ENCODE peak calls at places on chromosome 5, in seven cellular contexts. E is tibial artery, D is fibroblast of villous mesenchyme, T is lower leg skin, N is mucosa of descending colon, P is HFF-Myc, Q is fibroblast of lung. V is an unnamed sample.

GRCh38 chr5:124124711-124125229 is 612.8 kb downstream of the CSNK1G3 start:
- DNase-seq in Q (peak), N (no peak), E (no peak), D (no peak), T (no peak), P (no peak), V (no peak)

GRCh38 chr5:172006378-172007152 is at the start of gene FBXW11:
- DNase-seq in P (peak), D (peak), Q (peak), N (peak), E (peak), T (peak), V (peak)

GRCh38 chr5:1007681-1008450 is 736 bp upstream of the NKD2 start:
- DNase-seq in T (peak), D (no peak), Q (no peak), N (no peak), E (peak), P (no peak), V (no peak)

GRCh38 chr5:27191786-27192505 is 153.6 kb upstream of the CDH9 start:
- DNase-seq in D (peak), P (no peak), T (no peak), N (no peak), Q (peak), E (no peak), V (no peak)

GRCh38 chr5:132271251-132272246 is 14.1 kb downstream of the PDLIM4 start:
- DNase-seq in T (peak), Q (no peak), N (peak), D (no peak), P (no peak), E (no peak), V (no peak)

GRCh38 chr5:15555176-15555575 is 55.2 kb downstream of the FBXL7 start:
- DNase-seq in E (no peak), P (no peak), D (no peak), N (no peak), Q (no peak), T (no peak), V (no peak)

GRCh38 chr5:95857185-95857945 is 34.8 kb upstream of the GLRX start:
- DNase-seq in T (peak), P (peak), N (no peak), D (peak), Q (peak), E (peak), V (no peak)

GRCh38 chr5:32865475-32865874 is 154.4 kb downstream of the NPR3 start:
- DNase-seq in E (no peak), P (peak), D (peak), Q (peak), T (no peak), N (no peak), V (no peak)

GRCh38 chr5:170108266-170108785 is 2.6 kb downstream of the FOXI1 start:
- DNase-seq in D (no peak), P (no peak), E (no peak), Q (no peak), N (no peak), T (peak), V (no peak)

GRCh38 chr5:155408465-155408864 is 394.9 kb downstream of the KIF4B start:
- DNase-seq in Q (no peak), T (no peak), N (no peak), P (no peak), D (no peak), E (no peak), V (no peak)

GRCh38 chr5:28710360-28710759 is 1672.0 kb upstream of the CDH9 start:
- DNase-seq in E (no peak), N (no peak), D (no peak), T (no peak), P (no peak), Q (no peak), V (no peak)

GRCh38 chr5:154394328-154394727 is 51.5 kb upstream of the SAP30L start:
- DNase-seq in E (peak), D (peak), Q (no peak), P (no peak), T (no peak), N (peak), V (no peak)

GRCh38 chr5:124720589-124720988 is 25.9 kb downstream of the ZNF608 start:
- DNase-seq in P (no peak), Q (no peak), T (no peak), N (no peak), E (no peak), D (no peak), V (no peak)

GRCh38 chr5:19608434-19608833 is 379.6 kb downstream of the CDH18 start:
- DNase-seq in N (no peak), Q (peak), E (no peak), P (no peak), D (no peak), T (no peak), V (no peak)

GRCh38 chr5:39274388-39275085 is 55.2 kb upstream of the FYB1 start:
- DNase-seq in P (no peak), E (no peak), T (no peak), Q (no peak), D (no peak), N (no peak), V (no peak)

GRCh38 chr5:107502711-107503110 is 168.0 kb downstream of the EFNA5 start:
- DNase-seq in T (no peak), D (no peak), N (no peak), P (no peak), E (no peak), Q (no peak), V (no peak)

GRCh38 chr5:33316773-33317172 is 124.0 kb upstream of the TARS1 start:
- DNase-seq in Q (peak), N (no peak), T (no peak), D (peak), P (no peak), E (no peak), V (no peak)

GRCh38 chr5:670396-671270 is 22.5 kb downstream of the TPPP start:
- DNase-seq in Q (no peak), E (peak), T (peak), P (no peak), D (no peak), N (no peak), V (no peak)

GRCh38 chr5:132673939-132674630 is at the start of gene IL4:
- DNase-seq in E (peak), P (no peak), D (no peak), T (no peak), Q (no peak), N (no peak), V (no peak)

GRCh38 chr5:157827429-157827828 is 31.5 kb downstream of the CLINT1 start:
- DNase-seq in E (no peak), Q (peak), P (no peak), T (no peak), N (no peak), D (peak), V (no peak)

GRCh38 chr5:74598731-74599624 is 41.5 kb downstream of the ENC1 start:
- DNase-seq in T (no peak), Q (peak), D (no peak), E (no peak), P (no peak), N (no peak), V (no peak)

GRCh38 chr5:40606077-40606765 is 73.5 kb upstream of the PTGER4 start:
- DNase-seq in T (no peak), P (no peak), Q (no peak), E (no peak), N (no peak), D (no peak), V (no peak)

GRCh38 chr5:150523472-150524350 is 15.8 kb downstream of the NDST1 start:
- DNase-seq in E (no peak), Q (peak), P (peak), T (no peak), N (peak), D (peak), V (no peak)

GRCh38 chr5:14296533-14297331 is 153.6 kb downstream of the TRIO start:
- DNase-seq in P (no peak), D (no peak), N (no peak), Q (peak), E (no peak), T (no peak), V (no peak)

GRCh38 chr5:125393416-125393815 is 647.0 kb upstream of the ZNF608 start:
- DNase-seq in D (no peak), P (no peak), T (no peak), N (no peak), Q (peak), E (no peak), V (no peak)

GRCh38 chr5:78971998-78972397 is 13.1 kb downstream of the ARSB start:
- DNase-seq in E (no peak), Q (no peak), D (no peak), T (no peak), P (no peak), N (peak), V (no peak)

GRCh38 chr5:139774980-139775654 is 20.5 kb upstream of the PSD2 start:
- DNase-seq in N (peak), Q (peak), E (peak), T (peak), D (peak), P (peak), V (no peak)

GRCh38 chr5:149757956-149758355 is 27.8 kb downstream of the PPARGC1B start:
- DNase-seq in P (no peak), E (no peak), Q (no peak), N (no peak), D (no peak), T (no peak), V (no peak)

DNA sequence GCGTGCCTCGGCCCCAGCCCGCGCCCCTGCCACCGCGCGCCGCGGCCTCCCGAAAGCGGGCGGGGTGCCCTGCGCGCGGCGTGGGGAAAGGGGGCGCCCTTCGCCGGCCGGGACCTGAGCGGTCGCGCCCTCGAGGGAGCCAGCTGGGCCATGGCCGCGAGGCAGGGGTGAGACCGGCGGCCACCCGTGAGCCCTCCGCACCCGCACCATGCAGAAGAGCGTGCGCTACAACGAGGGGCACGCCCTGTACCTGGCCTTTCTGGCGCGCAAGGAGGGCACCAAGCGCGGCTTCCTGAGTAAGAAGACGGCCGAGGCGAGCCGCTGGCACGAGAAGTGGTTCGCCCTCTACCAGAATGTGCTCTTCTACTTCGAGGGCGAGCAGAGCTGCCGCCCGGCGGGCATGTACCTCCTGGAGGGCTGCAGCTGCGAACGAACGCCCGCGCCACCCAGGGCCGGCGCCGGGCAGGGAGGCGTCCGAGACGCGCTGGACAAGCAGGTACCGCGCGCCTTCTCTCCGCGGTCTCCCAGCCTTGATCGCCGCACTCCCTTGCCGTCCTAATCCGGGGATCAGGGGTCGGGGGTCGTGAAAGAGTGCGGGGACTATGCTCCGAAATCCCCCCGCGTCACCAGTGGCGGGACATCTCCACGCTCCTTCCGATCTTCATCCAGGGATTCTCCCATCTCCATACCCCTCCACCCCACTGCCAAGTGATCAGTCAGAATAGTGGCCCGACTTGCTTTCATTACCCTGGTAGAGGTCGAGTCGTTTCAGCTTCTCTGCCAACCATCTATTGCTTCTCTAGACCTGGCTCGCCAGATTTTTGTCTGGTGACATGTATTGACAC is 590 bp downstream of the RASGRF2 start:
- DNase-seq in E (no peak), D (peak), P (no peak), Q (peak), N (peak), T (no peak), V (no peak)
- H3K4me3 ChIP-seq in E (peak), D (peak), P (peak), Q (peak), N (no peak), T (peak), V (peak)

DNA sequence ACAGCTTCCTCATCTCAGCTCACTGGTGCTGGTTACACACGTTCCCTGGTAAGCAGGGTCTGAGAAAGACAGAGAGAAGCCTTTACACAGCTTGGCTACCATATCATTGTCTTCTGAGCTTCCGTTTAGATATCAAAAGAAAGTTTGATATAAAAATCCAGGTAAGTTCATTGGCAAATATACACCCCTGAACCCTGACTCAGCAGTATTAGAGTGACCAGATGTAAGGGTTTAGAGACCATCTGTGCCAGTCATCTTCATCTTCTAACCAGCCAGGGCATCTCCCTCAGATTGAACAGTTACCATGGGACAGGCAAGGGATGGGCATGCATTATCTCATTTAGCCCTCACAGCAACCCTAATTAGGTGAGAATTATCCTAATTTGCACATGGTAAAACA is 232.1 kb downstream of the MED10 start:
- DNase-seq in T (no peak), D (no peak), E (no peak), N (no peak), Q (no peak), P (no peak), V (no peak)
- TF ChIP-seq CTCF in T (no peak), D (no peak), E (no peak), N (no peak), Q (no peak), P (no peak), V (no peak)

DNA sequence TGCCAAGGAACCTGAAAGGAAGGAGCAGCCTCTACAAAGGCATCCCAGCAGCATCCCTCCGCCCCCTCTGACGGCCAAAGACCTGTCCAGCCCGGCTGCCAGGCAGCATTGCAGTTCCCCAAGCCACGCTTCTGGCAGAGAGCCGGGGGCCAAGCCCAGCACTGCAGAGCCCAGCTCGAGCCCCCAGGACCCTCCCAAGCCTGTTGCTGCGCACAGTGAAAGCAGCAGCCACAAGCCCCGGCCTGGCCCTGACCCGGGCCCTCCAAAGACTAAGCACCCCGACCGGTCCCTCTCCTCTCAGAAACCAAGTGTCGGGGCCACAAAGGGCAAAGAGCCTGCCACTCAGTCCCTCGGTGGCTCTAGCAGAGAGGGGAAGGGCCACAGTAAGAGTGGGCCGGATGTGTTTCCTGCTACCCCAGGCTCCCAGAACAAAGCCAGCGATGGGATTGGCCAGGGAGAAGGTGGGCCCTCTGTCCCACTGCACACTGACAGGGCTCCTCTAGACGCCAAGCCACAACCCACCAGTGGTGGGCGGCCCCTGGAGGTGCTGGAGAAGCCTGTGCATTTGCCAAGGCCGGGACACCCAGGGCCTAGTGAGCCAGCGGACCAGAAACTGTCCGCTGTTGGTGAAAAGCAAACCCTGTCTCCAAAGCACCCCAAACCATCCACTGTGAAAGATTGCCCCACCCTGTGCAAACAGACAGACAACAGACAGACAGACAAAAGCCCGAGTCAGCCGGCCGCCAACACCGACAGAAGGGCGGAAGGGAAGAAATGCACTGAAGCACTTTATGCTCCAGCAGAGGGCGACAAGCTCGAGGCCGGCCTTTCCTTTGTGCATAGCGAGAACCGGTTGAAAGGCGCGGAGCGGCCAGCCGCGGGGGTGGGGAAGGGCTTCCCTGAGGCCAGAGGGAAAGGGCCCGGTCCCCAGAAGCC is 30.8 kb downstream of the CD180 start:
- DNase-seq in P (no peak), T (peak), Q (peak), E (peak), D (peak), N (peak), V (no peak)
- H3K4me3 ChIP-seq in P (no peak), T (no peak), Q (no peak), E (peak), D (peak), N (no peak), V (no peak)

DNA sequence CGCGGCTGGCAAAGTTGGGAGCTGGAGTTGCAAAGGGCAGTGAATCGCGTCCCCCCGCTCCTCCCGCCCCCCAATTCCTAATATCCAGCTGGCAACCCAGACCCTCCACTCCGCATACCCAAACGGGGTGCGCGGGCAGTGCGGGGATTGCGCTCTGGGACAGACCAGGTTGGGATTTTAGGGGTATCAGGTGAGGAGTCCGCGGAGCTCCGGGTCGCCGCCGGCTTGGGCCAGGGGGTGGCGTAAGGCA is 553 bp downstream of the IQGAP2 start:
- DNase-seq in E (no peak), N (no peak), D (no peak), Q (no peak), T (peak), P (no peak), V (no peak)
- TF ChIP-seq CTCF in E (no peak), N (no peak), D (no peak), Q (no peak), T (no peak), P (no peak), V (no peak)